ENCODE peak calls at places on chromosome 18, in five cellular contexts. J, V, Z, O and Y are unnamed samples.

GRCh38 chr18:48623468-48624220 is 84.8 kb downstream of the CTIF start:
- DNase-seq in J (peak), V (no peak), Z (no peak), O (peak), Y (peak)

GRCh38 chr18:32922951-32923430 is 150.2 kb upstream of the KLHL14 start:
- DNase-seq in J (no peak), V (no peak), Z (no peak), O (no peak), Y (no peak)

GRCh38 chr18:8609711-8610441 is 639 bp downstream of the RAB12 start:
- DNase-seq in J (no peak), V (no peak), Z (peak), O (no peak), Y (peak)

GRCh38 chr18:42620585-42620984 is 494.9 kb downstream of the RIT2 start:
- DNase-seq in J (peak), V (no peak), Z (no peak), O (no peak), Y (no peak)

GRCh38 chr18:21194871-21195771 is 46.9 kb upstream of the GREB1L start:
- DNase-seq in J (peak), V (no peak), Z (no peak), O (no peak), Y (peak)

GRCh38 chr18:40877096-40877495 is 1077.9 kb upstream of the PIK3C3 start:
- DNase-seq in J (peak), V (no peak), Z (no peak), O (peak), Y (peak)

GRCh38 chr18:78041218-78041617 is 791.6 kb downstream of the GALR1 start:
- DNase-seq in J (no peak), V (no peak), Z (no peak), O (no peak), Y (no peak)

GRCh38 chr18:46134920-46135675 is 30.9 kb downstream of the HAUS1 start:
- DNase-seq in J (no peak), V (no peak), Z (no peak), O (no peak), Y (no peak)

GRCh38 chr18:74512321-74513053 is 16.3 kb downstream of the CNDP2 start:
- DNase-seq in J (no peak), V (peak), Z (no peak), O (no peak), Y (no peak)

GRCh38 chr18:27785815-27786537 is 391.0 kb downstream of the CDH2 start:
- DNase-seq in J (no peak), V (no peak), Z (no peak), O (no peak), Y (no peak)

GRCh38 chr18:49041677-49042570 is 91.2 kb upstream of the SMAD7 start:
- DNase-seq in J (peak), V (no peak), Z (no peak), O (peak), Y (peak)

GRCh38 chr18:35588995-35589394 is 7.5 kb downstream of the GALNT1 start:
- DNase-seq in J (no peak), V (no peak), Z (no peak), O (no peak), Y (no peak)

GRCh38 chr18:62954341-62954740 is 239.0 kb downstream of the PHLPP1 start:
- DNase-seq in J (no peak), V (no peak), Z (no peak), O (no peak), Y (no peak)

GRCh38 chr18:36628435-36629094 is 200.2 kb downstream of the TPGS2 start:
- DNase-seq in J (peak), V (no peak), Z (no peak), O (peak), Y (peak)

GRCh38 chr18:61995547-61996062 is 102.8 kb upstream of the RNF152 start:
- DNase-seq in J (no peak), V (no peak), Z (no peak), O (no peak), Y (no peak)

GRCh38 chr18:29311580-29311979 is 1134.7 kb upstream of the CDH2 start:
- DNase-seq in J (no peak), V (no peak), Z (no peak), O (no peak), Y (no peak)

GRCh38 chr18:79786304-79786703 is 11.4 kb upstream of the KCNG2 start:
- DNase-seq in J (no peak), V (no peak), Z (peak), O (no peak), Y (no peak)

GRCh38 chr18:67464499-67464898 is 52.0 kb downstream of the DSEL start:
- DNase-seq in J (no peak), V (no peak), Z (no peak), O (no peak), Y (no peak)

GRCh38 chr18:68549257-68549871 is 165.5 kb downstream of the TMX3 start:
- DNase-seq in J (peak), V (no peak), Z (no peak), O (peak), Y (peak)

GRCh38 chr18:62814114-62814759 is 98.9 kb downstream of the PHLPP1 start:
- DNase-seq in J (no peak), V (no peak), Z (no peak), O (no peak), Y (peak)

GRCh38 chr18:48825101-48825745 is 125.5 kb downstream of the SMAD7 start:
- DNase-seq in J (peak), V (peak), Z (peak), O (no peak), Y (peak)

GRCh38 chr18:10343778-10344177 is 110.7 kb upstream of the APCDD1 start:
- DNase-seq in J (no peak), V (no peak), Z (no peak), O (no peak), Y (no peak)

GRCh38 chr18:12313530-12314245 is 5.6 kb downstream of the TUBB6 start:
- DNase-seq in J (no peak), V (no peak), Z (no peak), O (no peak), Y (no peak)

GRCh38 chr18:8847066-8847755 is 141.9 kb downstream of the MTCL1 start:
- DNase-seq in J (peak), V (no peak), Z (no peak), O (no peak), Y (no peak)

GRCh38 chr18:3689091-3689490 is 239.1 kb downstream of the TGIF1 start:
- DNase-seq in J (peak), V (no peak), Z (no peak), O (no peak), Y (peak)

GRCh38 chr18:61006687-61007224 is 326.5 kb upstream of the CDH20 start:
- DNase-seq in J (no peak), V (no peak), Z (no peak), O (no peak), Y (no peak)

GRCh38 chr18:21740474-21740723 is 193 bp upstream of the MIB1 start:
- DNase-seq in J (peak), V (peak), Z (peak), O (no peak), Y (peak)

DNA sequence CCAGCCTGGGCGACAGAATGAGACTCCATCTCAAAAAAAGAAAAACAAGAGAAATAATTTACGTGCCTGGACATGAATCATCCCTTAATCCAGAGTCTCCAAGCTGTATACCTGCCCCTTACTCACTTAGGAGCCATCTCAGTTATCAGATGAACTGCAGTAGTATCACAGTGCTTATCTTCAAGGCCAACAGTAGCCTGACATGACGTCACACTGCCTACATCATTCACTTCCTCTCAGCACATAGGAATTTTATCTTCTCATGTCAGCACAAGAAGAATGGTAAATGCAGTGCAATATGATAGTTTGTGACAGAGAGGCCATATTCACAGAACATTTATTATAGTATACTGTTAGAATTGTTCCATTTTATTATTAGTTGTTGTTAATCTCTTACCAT is 216.6 kb downstream of the SS18 start:
- DNase-seq in J (no peak), V (no peak), Z (no peak), O (no peak), Y (no peak)
- H3K4me3 ChIP-seq in J (no peak), V (no peak), Z (no peak), O (no peak), Y (no peak)

DNA sequence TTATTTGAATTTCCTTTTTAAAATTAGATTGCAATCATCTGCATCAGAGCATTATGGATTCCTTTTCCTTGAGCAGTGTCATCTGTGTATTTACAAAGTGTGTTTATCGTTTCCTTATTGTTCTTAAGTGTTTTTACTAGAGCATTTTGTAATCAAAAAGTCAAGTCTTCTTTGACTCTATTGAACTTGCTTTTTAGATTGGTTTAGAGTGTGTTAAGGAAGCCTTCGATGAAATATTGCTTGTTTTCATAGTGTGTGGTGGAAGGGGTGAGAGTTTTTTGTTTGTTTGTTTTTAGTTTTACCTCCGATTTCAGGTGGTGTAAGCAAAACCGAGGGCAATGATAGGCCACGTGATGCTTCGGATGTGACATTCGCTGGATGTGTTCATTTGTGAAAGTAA is 45.7 kb downstream of the ARHGAP28 start:
- DNase-seq in J (no peak), V (no peak), Z (no peak), O (no peak), Y (no peak)
- H3K4me3 ChIP-seq in J (no peak), V (no peak), Z (no peak), O (no peak), Y (no peak)

GRCh38 chr18:55893948-55894347 is 306.0 kb upstream of the TCF4 start:
- DNase-seq in J (no peak), V (no peak), Z (no peak), O (no peak), Y (no peak)
- H3K4me3 ChIP-seq in J (no peak), V (no peak), Z (no peak), O (no peak), Y (peak)

GRCh38 chr18:500230-500555 is 308 bp downstream of the COLEC12 start:
- DNase-seq in J (peak), V (no peak), Z (no peak), O (no peak), Y (no peak)
- H3K4me3 ChIP-seq in J (peak), V (peak), Z (peak), O (peak), Y (peak)